ENCODE peak calls at places on chromosome 10, in seven cellular contexts. I is hepatic stellate cell; Y is CD8-positive, alpha-beta T cell; S is activated T-cell treated with anti-CD3 and anti-CD28 coated beads for 24 hours; E is stimulated activated naive CD8-positive, alpha-beta T cell treated with anti-CD3 and anti-CD28 coated beads, Interleukin-15, Interleukin-2, amounts not matched to agents 100 U/mL and 50 U/mL, for 24 hours; B is ELR; K is activated naive CD8-positive, alpha-beta T cell treated with anti-CD3 and anti-CD28 coated beads for 36 hours. Q is an unnamed sample.

GRCh38 chr10:90447836-90448235 is 410.0 kb downstream of the HTR7 start:
- DNase-seq in I (no peak), B (no peak), Y (no peak), K (no peak), E (no peak), S (no peak), Q (no peak)

GRCh38 chr10:107565014-107565413 is 400.5 kb upstream of the SORCS1 start:
- DNase-seq in K (no peak), B (no peak), Y (no peak), E (no peak), I (no peak), S (no peak), Q (no peak)

GRCh38 chr10:71963756-71964668 is at the start of gene CHST3:
- DNase-seq in Y (no peak), K (peak; percentile 38), E (peak; percentile 43), B (peak; percentile 61), I (no peak), S (no peak), Q (peak; percentile 68)

GRCh38 chr10:117543999-117544728 is 1.6 kb downstream of the EMX2 start:
- DNase-seq in Y (no peak), I (no peak), B (no peak), K (no peak), S (no peak), E (no peak), Q (peak; percentile 44)

GRCh38 chr10:9227679-9228365 is 1173.3 kb downstream of the GATA3 start:
- DNase-seq in K (no peak), B (no peak), S (no peak), E (no peak), I (no peak), Y (no peak), Q (no peak)

GRCh38 chr10:4708123-4708759 is 117.8 kb upstream of the AKR1E2 start:
- DNase-seq in K (peak; percentile 16), S (no peak), I (no peak), E (peak; percentile 33), Y (no peak), B (no peak), Q (peak; percentile 55)

GRCh38 chr10:14583252-14583651 is 191.4 kb downstream of the FAM107B start:
- DNase-seq in K (peak; percentile 81), B (no peak), I (no peak), S (peak; percentile 62), E (peak; percentile 75), Y (peak; percentile 92), Q (no peak)

GRCh38 chr10:13555884-13556529 is 27.2 kb upstream of the BEND7 start:
- DNase-seq in I (no peak), Y (no peak), B (no peak), E (no peak), S (no peak), K (no peak), Q (no peak)

GRCh38 chr10:30829921-30830671 is 200.5 kb upstream of the LYZL2 start:
- DNase-seq in I (no peak), E (no peak), B (peak; percentile 63), K (no peak), S (no peak), Y (no peak), Q (no peak)

GRCh38 chr10:16425449-16425848 is 11.4 kb upstream of the PTER start:
- DNase-seq in K (no peak), B (no peak), S (no peak), Y (no peak), E (no peak), I (no peak), Q (no peak)

GRCh38 chr10:110893559-110894179 is 21.9 kb downstream of the PDCD4 start:
- DNase-seq in S (no peak), B (peak; percentile 70), K (no peak), E (no peak), Y (no peak), I (no peak), Q (no peak)

GRCh38 chr10:75922435-75922834 is 491.0 kb downstream of the LRMDA start:
- DNase-seq in E (no peak), K (no peak), S (no peak), I (no peak), Y (no peak), B (no peak), Q (no peak)

GRCh38 chr10:130403153-130403890 is 267.1 kb downstream of the GLRX3 start:
- DNase-seq in K (no peak), B (no peak), Y (no peak), S (no peak), E (no peak), I (no peak), Q (no peak)

GRCh38 chr10:25666276-25666675 is 267.8 kb upstream of the MYO3A start:
- DNase-seq in E (no peak), Y (no peak), K (no peak), I (no peak), S (no peak), B (no peak), Q (no peak)

GRCh38 chr10:42755028-42755451 is 27.6 kb upstream of the BMS1 start:
- DNase-seq in I (no peak), S (no peak), E (peak; percentile 10), B (no peak), Y (no peak), K (peak; percentile 13), Q (no peak)

GRCh38 chr10:85635650-85636049 is 730.9 kb downstream of the GRID1 start:
- DNase-seq in E (no peak), Y (no peak), B (no peak), K (no peak), S (no peak), I (no peak), Q (no peak)

GRCh38 chr10:59098387-59098786 is 78.1 kb upstream of the PHYHIPL start:
- DNase-seq in E (no peak), B (peak; percentile 26), Y (no peak), K (no peak), I (peak; percentile 19), S (no peak), Q (no peak)

GRCh38 chr10:114151486-114151885 is 22.5 kb downstream of the CCDC186 start:
- DNase-seq in B (peak; percentile 92), S (no peak), K (no peak), Y (no peak), E (no peak), I (peak; percentile 22), Q (no peak)

GRCh38 chr10:130810856-130811255 is 500.7 kb downstream of the TCERG1L start:
- DNase-seq in B (no peak), Y (no peak), I (no peak), K (no peak), S (no peak), E (no peak), Q (no peak)

GRCh38 chr10:87674963-87675362 is 15.3 kb downstream of the PAPSS2 start:
- DNase-seq in E (no peak), K (no peak), Y (no peak), S (no peak), B (peak; percentile 69), I (no peak), Q (no peak)

GRCh38 chr10:23399701-23400144 is 39.2 kb upstream of the OTUD1 start:
- DNase-seq in E (no peak), K (no peak), B (peak; percentile 57), S (no peak), Y (no peak), I (peak; percentile 58), Q (no peak)

GRCh38 chr10:102419561-102420442 is 834 bp upstream of the FBXL15 start:
- DNase-seq in S (no peak), B (peak; percentile 42), I (peak; percentile 51), K (peak; percentile 74), E (peak; percentile 78), Y (peak; percentile 66), Q (peak; percentile 88)

GRCh38 chr10:51698473-51699063 is 827 bp downstream of the CSTF2T start:
- DNase-seq in I (no peak), E (no peak), B (no peak), Y (no peak), K (no peak), S (no peak), Q (no peak)

GRCh38 chr10:112361951-112362770 is 11.8 kb upstream of the ACSL5 start:
- DNase-seq in S (no peak), K (no peak), I (peak; percentile 50), Y (no peak), E (no peak), B (peak; percentile 57), Q (peak; percentile 23)

GRCh38 chr10:33143160-33143728 is 185.2 kb upstream of the ITGB1 start:
- DNase-seq in B (peak; percentile 93), S (peak; percentile 51), I (peak; percentile 68), K (peak; percentile 56), E (peak; percentile 57), Y (peak; percentile 31), Q (no peak)

GRCh38 chr10:101772895-101773761 is 2.8 kb downstream of the FGF8 start:
- DNase-seq in K (no peak), S (no peak), B (no peak), Y (no peak), I (no peak), E (no peak), Q (peak; percentile 26)

GRCh38 chr10:88194041-88194887 is 330.8 kb downstream of the PTEN start:
- DNase-seq in Y (peak; percentile 74), K (peak; percentile 7), E (no peak), I (no peak), B (peak; percentile 81), S (peak; percentile 7), Q (no peak)